ENCODE peak calls at places on chromosomes 16 and 17, in four cellular contexts. U is heart left ventricle, R is glutamatergic neuron, K is GM12865. G is an unnamed sample.

GRCh38 chr17:3982541-3983017 is 18.3 kb upstream of the ATP2A3 start:
- DNase-seq in K (no peak), U (no peak), R (no peak), G (no peak)

GRCh38 chr16:1639282-1639681 is 27.1 kb downstream of the CRAMP1 start:
- DNase-seq in R (no peak), K (no peak), U (no peak), G (no peak)

GRCh38 chr16:50297301-50298074 is 31.1 kb downstream of the ADCY7 start:
- DNase-seq in R (peak; percentile 47), U (no peak), K (no peak), G (no peak)

GRCh38 chr16:12415072-12415471 is 388.6 kb downstream of the CPPED1 start:
- DNase-seq in R (no peak), U (no peak), K (no peak), G (no peak)

GRCh38 chr17:67679721-67680120 is 38.0 kb upstream of the NOL11 start:
- DNase-seq in U (no peak), R (no peak), K (peak; percentile 86), G (no peak)

GRCh38 chr17:81868674-81869220 is 2.4 kb downstream of the ARHGDIA start:
- DNase-seq in K (no peak), U (no peak), R (no peak), G (no peak)

GRCh38 chr16:70563571-70563970 is 40.0 kb downstream of the SF3B3 start:
- DNase-seq in K (no peak), U (no peak), R (no peak), G (no peak)

GRCh38 chr17:17723354-17724261 is 42.4 kb downstream of the RAI1 start:
- DNase-seq in K (peak; percentile 41), R (peak; percentile 64), U (no peak), G (peak; percentile 43)

GRCh38 chr16:84507011-84507982 is 2.8 kb upstream of the MEAK7 start:
- DNase-seq in K (peak; percentile 88), U (no peak), R (no peak), G (no peak)

GRCh38 chr16:84928679-84929420 is 82.5 kb downstream of the ZDHHC7 start:
- DNase-seq in K (no peak), U (peak; percentile 69), R (no peak), G (no peak)

GRCh38 chr16:17261197-17261858 is 209.4 kb downstream of the XYLT1 start:
- DNase-seq in U (no peak), K (peak; percentile 38), R (no peak), G (no peak)

GRCh38 chr16:87729266-87729954 is 36.4 kb downstream of the KLHDC4 start:
- DNase-seq in R (no peak), K (peak; percentile 89), U (peak; percentile 25), G (no peak)

GRCh38 chr16:85300451-85300968 is 188.2 kb upstream of the CIBAR2 start:
- DNase-seq in R (no peak), U (no peak), K (no peak), G (no peak)

GRCh38 chr17:6558932-6559752 is 2.8 kb upstream of the PITPNM3 start:
- DNase-seq in R (no peak), U (no peak), K (no peak), G (no peak)

GRCh38 chr17:29645516-29646051 is 22.9 kb upstream of the CORO6 start:
- DNase-seq in K (no peak), U (peak; percentile 64), R (no peak), G (no peak)

GRCh38 chr16:69132424-69133252 is at the start of the genes CHTF8 and UTP4:
- DNase-seq in K (peak; percentile 91), R (peak; percentile 91), U (peak; percentile 89), G (peak; percentile 79)

GRCh38 chr17:81470944-81471803 is 41.4 kb downstream of the ACTG1 start:
- DNase-seq in U (no peak), K (no peak), R (no peak), G (no peak)

GRCh38 chr16:31077592-31078199 is 3.5 kb downstream of the ZNF646 start:
- DNase-seq in K (no peak), U (no peak), R (no peak), G (no peak)
- TF ChIP-seq CTCF in K (no peak), U (no peak), R (peak; percentile 15), G (no peak)

GRCh38 chr16:30065112-30065942 is at the start of gene ALDOA:
- DNase-seq in R (peak; percentile 93), U (peak; percentile 99), K (peak; percentile 98), G (peak; percentile 86)

GRCh38 chr16:30063278-30063892 is 2.2 kb upstream of the ALDOA start:
- DNase-seq in U (no peak), R (no peak), K (no peak), G (no peak)

GRCh38 chr16:30065943-30066881 is 652 bp downstream of the ALDOA start:
- DNase-seq in R (no peak), K (no peak), U (no peak), G (no peak)

GRCh38 chr16:30064746-30065111 is 831 bp upstream of the ALDOA start:
- DNase-seq in R (no peak), K (no peak), U (no peak), G (no peak)

DNA sequence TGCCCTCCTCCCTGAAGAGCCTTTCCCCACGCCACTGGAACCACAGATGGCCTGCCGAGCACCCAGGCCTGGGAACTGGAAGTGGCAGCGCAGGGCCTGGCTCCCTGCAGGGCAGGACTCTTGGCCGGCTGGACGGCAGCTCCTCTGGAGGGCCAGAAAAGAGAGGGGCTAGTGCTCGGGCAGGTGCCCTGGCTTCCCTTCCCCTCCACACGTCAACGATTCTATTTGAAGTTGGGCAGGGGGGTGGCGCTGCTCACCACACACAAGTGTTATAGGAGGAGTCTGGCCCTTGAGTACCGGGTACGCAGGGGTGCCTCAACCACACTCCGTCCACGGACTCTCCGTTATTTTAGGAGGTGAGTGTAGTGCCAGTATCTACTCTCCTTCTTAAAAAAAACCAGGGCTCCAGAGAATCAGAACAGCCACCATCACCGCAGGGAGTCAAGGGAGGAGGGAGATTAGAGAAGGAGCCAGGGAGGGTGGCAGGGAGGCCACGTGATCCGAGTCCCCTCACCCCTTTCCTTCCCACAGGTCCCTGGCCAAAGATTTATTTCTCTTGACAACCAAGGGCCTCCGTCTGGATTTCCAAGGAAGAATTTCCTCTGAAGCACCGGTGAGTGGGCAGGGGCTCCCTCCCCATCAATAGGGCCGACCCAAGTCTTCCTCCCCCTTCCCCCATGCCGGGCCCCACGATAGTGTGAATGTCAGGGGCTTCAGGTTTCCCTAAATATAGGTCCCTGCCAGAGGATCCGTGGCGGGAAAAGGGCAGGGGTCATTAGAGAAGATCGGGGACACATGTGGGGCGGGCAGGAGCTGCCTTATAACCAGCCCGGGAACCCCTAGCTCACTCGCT is 1.4 kb upstream of the ALDOA start:
- DNase-seq in R (no peak), U (peak; percentile 75), K (peak; percentile 89), G (no peak)
- TF ChIP-seq CTCF in R (no peak), U (peak; percentile 29), K (peak; percentile 45), G (no peak)

GRCh38 chr17:75605790-75606189 is 18.2 kb downstream of the MYO15B start:
- DNase-seq in R (no peak), K (no peak), U (no peak), G (no peak)
- TF ChIP-seq CTCF in R (no peak), K (no peak), U (no peak), G (no peak)

GRCh38 chr17:69518951-69519350 is 104.5 kb downstream of the MAP2K6 start:
- DNase-seq in R (no peak), U (no peak), K (no peak), G (no peak)

GRCh38 chr17:69528035-69528434 is 113.5 kb downstream of the MAP2K6 start:
- DNase-seq in U (no peak), R (no peak), K (no peak), G (no peak)

GRCh38 chr17:69523252-69523861 is 108.9 kb downstream of the MAP2K6 start:
- DNase-seq in U (peak; percentile 20), R (peak; percentile 19), K (peak; percentile 82), G (no peak)

GRCh38 chr17:69525920-69526841 is 111.7 kb downstream of the MAP2K6 start:
- DNase-seq in U (peak; percentile 18), K (peak; percentile 69), R (peak; percentile 27), G (peak; percentile 36)

DNA sequence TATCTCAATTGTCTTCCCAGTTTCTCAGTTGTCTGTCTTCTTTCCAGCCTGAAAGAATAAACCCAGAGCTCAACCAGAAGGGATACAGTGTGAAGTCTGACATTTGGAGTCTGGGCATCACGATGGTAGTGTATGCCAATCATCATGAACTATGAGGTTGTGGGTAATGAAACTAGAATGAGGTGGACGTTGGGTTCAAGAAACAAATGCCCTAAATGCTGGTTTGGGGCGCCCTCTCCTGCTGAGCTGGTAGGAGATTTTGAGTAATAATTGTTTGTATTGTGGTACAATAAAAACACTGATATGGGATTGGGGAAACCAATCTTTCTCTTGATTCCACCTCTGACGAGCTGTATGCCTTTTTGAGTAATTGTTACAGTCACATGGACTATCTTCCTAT is 110.4 kb downstream of the MAP2K6 start:
- DNase-seq in U (no peak), R (no peak), K (peak; percentile 21), G (no peak)
- TF ChIP-seq CTCF in U (no peak), R (no peak), K (no peak), G (no peak)